ENCODE peak calls at places on chromosome 4, in nine cellular contexts. One of them, this sample, is unnamed.

GRCh38 chr4:2932951-2933565 is 30.1 kb downstream of the NOP14 start:
- DNase-seq in MG63: no peak
- DNase-seq in Caco-2: peak
- DNase-seq in nucleus accumbens: no peak
- DNase-seq in hepatic stellate cell: no peak
- DNase-seq in NCI-H1105: no peak
- DNase-seq in ureter: no peak
- DNase-seq in fibroblast of villous mesenchyme: no peak
- DNase-seq in anterior cingulate cortex: no peak
- DNase-seq in this sample: no peak

GRCh38 chr4:137635108-137635507 is 102.8 kb upstream of the PCDH18 start:
- DNase-seq in hepatic stellate cell: peak
- DNase-seq in fibroblast of villous mesenchyme: peak
- DNase-seq in ureter: no peak
- DNase-seq in anterior cingulate cortex: no peak
- DNase-seq in Caco-2: no peak
- DNase-seq in NCI-H1105: no peak
- DNase-seq in MG63: no peak
- DNase-seq in nucleus accumbens: no peak
- DNase-seq in this sample: peak

GRCh38 chr4:110616162-110617062 is 6.5 kb downstream of the PITX2 start:
- DNase-seq in Caco-2: no peak
- DNase-seq in NCI-H1105: no peak
- DNase-seq in nucleus accumbens: no peak
- DNase-seq in MG63: no peak
- DNase-seq in hepatic stellate cell: no peak
- DNase-seq in anterior cingulate cortex: no peak
- DNase-seq in ureter: no peak
- DNase-seq in fibroblast of villous mesenchyme: peak
- DNase-seq in this sample: no peak

GRCh38 chr4:133439830-133440229 is 290.7 kb downstream of the PCDH10 start:
- DNase-seq in nucleus accumbens: no peak
- DNase-seq in NCI-H1105: no peak
- DNase-seq in Caco-2: no peak
- DNase-seq in fibroblast of villous mesenchyme: no peak
- DNase-seq in anterior cingulate cortex: no peak
- DNase-seq in MG63: no peak
- DNase-seq in hepatic stellate cell: no peak
- DNase-seq in ureter: no peak
- DNase-seq in this sample: no peak

GRCh38 chr4:146340798-146341197 is 126.5 kb downstream of the REELD1 start:
- DNase-seq in NCI-H1105: no peak
- DNase-seq in ureter: no peak
- DNase-seq in MG63: no peak
- DNase-seq in Caco-2: no peak
- DNase-seq in fibroblast of villous mesenchyme: peak
- DNase-seq in hepatic stellate cell: no peak
- DNase-seq in anterior cingulate cortex: no peak
- DNase-seq in nucleus accumbens: no peak
- DNase-seq in this sample: peak

GRCh38 chr4:184384056-184384809 is 90.1 kb downstream of the IRF2 start:
- DNase-seq in nucleus accumbens: no peak
- DNase-seq in hepatic stellate cell: peak
- DNase-seq in Caco-2: peak
- DNase-seq in fibroblast of villous mesenchyme: peak
- DNase-seq in NCI-H1105: no peak
- DNase-seq in MG63: peak
- DNase-seq in ureter: peak
- DNase-seq in anterior cingulate cortex: no peak
- DNase-seq in this sample: peak

GRCh38 chr4:48262484-48262883 is 7.2 kb downstream of the TEC start:
- DNase-seq in NCI-H1105: no peak
- DNase-seq in nucleus accumbens: no peak
- DNase-seq in ureter: no peak
- DNase-seq in Caco-2: no peak
- DNase-seq in hepatic stellate cell: no peak
- DNase-seq in fibroblast of villous mesenchyme: no peak
- DNase-seq in anterior cingulate cortex: no peak
- DNase-seq in MG63: no peak
- DNase-seq in this sample: no peak

GRCh38 chr4:52126946-52127345 is 75.8 kb downstream of the SPATA18 start:
- DNase-seq in anterior cingulate cortex: no peak
- DNase-seq in Caco-2: no peak
- DNase-seq in NCI-H1105: no peak
- DNase-seq in nucleus accumbens: no peak
- DNase-seq in hepatic stellate cell: peak
- DNase-seq in MG63: peak
- DNase-seq in ureter: no peak
- DNase-seq in fibroblast of villous mesenchyme: no peak
- DNase-seq in this sample: peak

This sample was measured in foreskin fibroblast.